ENCODE peak calls at places on chromosomes 12 and 14, in four cellular contexts. Y is GM12878, R is brain microvascular endothelial cell, F is prostate gland. J is an unnamed sample.

GRCh38 chr12:67525500-67525884 is 123.1 kb upstream of the DYRK2 start:
- DNase-seq in Y (no peak), R (no peak), F (no peak), J (no peak)

GRCh38 chr12:50055831-50056628 is 1.4 kb upstream of the ASIC1 start:
- DNase-seq in Y (no peak), R (no peak), F (peak; percentile 20), J (no peak)

GRCh38 chr12:66467932-66468331 is 165.6 kb downstream of the HELB start:
- DNase-seq in Y (no peak), R (no peak), F (no peak), J (no peak)

GRCh38 chr12:1306096-1306495 is 288.3 kb downstream of the FBXL14 start:
- DNase-seq in Y (no peak), R (no peak), F (no peak), J (no peak)

GRCh38 chr14:22614240-22614799 is 16.2 kb downstream of the ABHD4 start:
- DNase-seq in Y (no peak), R (peak; percentile 94), F (peak; percentile 50), J (peak; percentile 98)

GRCh38 chr12:111757361-111758119 is 9.2 kb upstream of the ALDH2 start:
- DNase-seq in Y (no peak), R (peak; percentile 33), F (peak; percentile 61), J (no peak)

GRCh38 chr12:54195736-54196347 is 7.1 kb upstream of the SMUG1 start:
- DNase-seq in Y (no peak), R (peak; percentile 73), F (no peak), J (peak; percentile 34)

GRCh38 chr12:42086021-42086420 is 58.7 kb downstream of the GXYLT1 start:
- DNase-seq in Y (no peak), R (no peak), F (no peak), J (peak; percentile 59)

GRCh38 chr12:73321776-73322175 is 1049.6 kb downstream of the TRHDE start:
- DNase-seq in Y (no peak), R (no peak), F (no peak), J (no peak)

GRCh38 chr14:20606190-20606901 is 15.2 kb upstream of the RNASE12 start:
- DNase-seq in Y (no peak), R (peak; percentile 53), F (peak; percentile 26), J (no peak)

GRCh38 chr14:38290601-38291190 is 34.8 kb upstream of the CLEC14A start:
- DNase-seq in Y (no peak), R (peak; percentile 78), F (no peak), J (peak; percentile 87)

GRCh38 chr14:74064883-74065282 is 19.4 kb downstream of the ALDH6A1 start:
- DNase-seq in Y (no peak), R (no peak), F (no peak), J (no peak)

GRCh38 chr14:24188251-24189058 is at the start of gene IPO4:
- DNase-seq in Y (peak; percentile 88), R (peak; percentile 95), F (peak; percentile 95), J (peak; percentile 92)

GRCh38 chr12:111803038-111803626 is 36.4 kb downstream of the ALDH2 start:
- DNase-seq in Y (no peak), R (no peak), F (no peak), J (no peak)

GRCh38 chr14:78836777-78837176 is 666.6 kb downstream of the NRXN3 start:
- DNase-seq in Y (peak; percentile 17), R (peak; percentile 51), F (peak; percentile 22), J (peak; percentile 37)

GRCh38 chr14:64518229-64518628 is 13.7 kb downstream of the ZBTB1 start:
- DNase-seq in Y (no peak), R (no peak), F (no peak), J (no peak)

GRCh38 chr12:129186952-129187351 is 333.7 kb downstream of the GLT1D1 start:
- DNase-seq in Y (no peak), R (no peak), F (no peak), J (no peak)

GRCh38 chr14:68623307-68623706 is 169.6 kb downstream of the ZFP36L1 start:
- DNase-seq in Y (no peak), R (no peak), F (no peak), J (no peak)

GRCh38 chr12:5557906-5558305 is 126.0 kb downstream of the NTF3 start:
- DNase-seq in Y (no peak), R (no peak), F (no peak), J (no peak)

GRCh38 chr12:29582677-29583076 is 85.2 kb upstream of the OVCH1 start:
- DNase-seq in Y (no peak), R (no peak), F (peak; percentile 22), J (no peak)

GRCh38 chr14:30395065-30395464 is 163.9 kb upstream of the G2E3 start:
- DNase-seq in Y (no peak), R (no peak), F (no peak), J (no peak)

GRCh38 chr12:117733292-117733805 is 235.4 kb downstream of the KSR2 start:
- DNase-seq in Y (no peak), R (no peak), F (no peak), J (no peak)

GRCh38 chr14:75120546-75121291 is 6.1 kb downstream of the NEK9 start:
- DNase-seq in Y (no peak), R (no peak), F (no peak), J (no peak)

GRCh38 chr14:103155013-103155412 is 31.8 kb downstream of the TNFAIP2 start:
- DNase-seq in Y (no peak), R (no peak), F (no peak), J (peak; percentile 63)

GRCh38 chr12:28563286-28563685 is 373.0 kb downstream of the CCDC91 start:
- DNase-seq in Y (no peak), R (no peak), F (no peak), J (no peak)

GRCh38 chr12:110245278-110245868 is 35.7 kb upstream of the ATP2A2 start:
- DNase-seq in Y (no peak), R (no peak), F (no peak), J (no peak)

GRCh38 chr14:97977711-97978261 is 1180.6 kb downstream of the VRK1 start:
- DNase-seq in Y (no peak), R (no peak), F (peak; percentile 74), J (peak; percentile 74)

GRCh38 chr14:77612011-77612620 is 4.3 kb downstream of the SPTLC2 start:
- DNase-seq in Y (no peak), R (no peak), F (no peak), J (no peak)

GRCh38 chr12:80320121-80320678 is 123.8 kb upstream of the PTPRQ start:
- DNase-seq in Y (no peak), R (no peak), F (no peak), J (no peak)

GRCh38 chr12:70661762-70662161 is 24.5 kb upstream of the PTPRB start:
- DNase-seq in Y (no peak), R (peak; percentile 81), F (no peak), J (peak; percentile 60)

GRCh38 chr14:77832301-77832700 is 32.4 kb downstream of the ADCK1 start:
- DNase-seq in Y (no peak), R (no peak), F (no peak), J (no peak)

GRCh38 chr12:121536058-121536928 is 44.5 kb downstream of the KDM2B start:
- DNase-seq in Y (no peak), R (peak; percentile 87), F (peak; percentile 62), J (peak; percentile 56)

GRCh38 chr14:75223664-75224154 is 47.3 kb upstream of the TMED10 start:
- DNase-seq in Y (peak; percentile 75), R (no peak), F (no peak), J (peak; percentile 46)

GRCh38 chr14:76917759-76918175 is 91.6 kb downstream of the LRRC74A start:
- DNase-seq in Y (no peak), R (no peak), F (peak; percentile 85), J (no peak)

GRCh38 chr12:121611306-121611705 is 15.0 kb upstream of the ORAI1 start:
- DNase-seq in Y (no peak), R (no peak), F (no peak), J (no peak)

GRCh38 chr12:62519043-62519442 is 52.4 kb downstream of the MON2 start:
- DNase-seq in Y (no peak), R (no peak), F (no peak), J (no peak)

DNA sequence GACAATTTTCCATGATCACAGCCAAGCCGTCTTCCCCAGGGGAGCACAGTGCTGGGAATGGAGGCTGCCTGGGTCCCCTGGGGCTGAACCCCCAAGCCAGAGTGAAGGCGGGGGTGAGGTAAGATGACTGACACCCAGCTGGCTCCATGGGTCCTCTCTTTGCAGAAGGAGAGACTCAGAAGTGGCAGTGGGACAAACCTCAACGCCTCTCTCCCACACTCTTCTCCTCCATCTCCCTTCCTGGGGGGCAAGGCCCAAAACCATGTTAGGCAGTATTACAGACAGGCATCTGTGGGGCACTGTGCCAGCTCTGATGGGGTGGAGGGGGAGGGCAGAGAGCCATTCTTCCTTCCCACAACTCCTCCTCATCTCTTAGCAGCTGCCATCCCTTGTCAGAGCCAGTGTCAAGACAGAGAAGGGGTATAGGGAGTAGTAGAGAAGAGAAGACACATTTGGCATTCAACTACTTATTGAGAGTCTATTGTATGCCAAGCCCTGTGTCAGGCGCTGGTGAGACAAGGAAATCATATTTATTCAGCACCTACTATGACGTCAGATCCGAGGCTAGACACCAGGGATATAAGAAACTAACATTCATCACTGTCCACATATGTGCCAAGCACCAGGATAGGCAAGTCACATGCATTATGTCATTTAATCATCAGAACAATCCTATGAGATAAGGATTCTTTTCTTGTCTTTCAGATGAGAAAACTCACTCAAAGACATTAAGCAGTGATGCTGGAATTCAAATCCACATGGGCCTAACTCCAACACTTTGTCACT is 3.5 kb downstream of the ITGA7 start:
- DNase-seq in Y (no peak), R (no peak), F (no peak), J (no peak)
- H3K4me3 ChIP-seq in Y (no peak overlapping the region), R (no peak overlapping the region), F (no peak overlapping the region), J (no peak overlapping the region)

GRCh38 chr14:80211143-80212024 is at the start of gene DIO2:
- DNase-seq in Y (no peak), R (no peak), F (no peak), J (no peak)
- H3K4me3 ChIP-seq in Y (no peak within 1 kb of the TSS), R (peak within 1 kb of the TSS; percentile 31), F (peak within 1 kb of the TSS; percentile 10), J (peak within 1 kb of the TSS; percentile 84)

GRCh38 chr12:8950287-8950574 is 786 bp upstream of the M6PR start:
- DNase-seq in Y (no peak), R (no peak), F (no peak), J (no peak)

GRCh38 chr12:8947737-8948136 is 1.7 kb downstream of the M6PR start:
- DNase-seq in Y (no peak), R (no peak), F (no peak), J (no peak)

GRCh38 chr12:8948711-8949524 is 527 bp downstream of the M6PR start:
- DNase-seq in Y (no peak), R (peak; percentile 24), F (no peak), J (no peak)

GRCh38 chr12:8950702-8951478 is 1.4 kb upstream of the M6PR start:
- DNase-seq in Y (no peak), R (no peak), F (no peak), J (no peak)

GRCh38 chr12:8949525-8950286 is at the start of gene M6PR:
- DNase-seq in Y (peak; percentile 94), R (peak; percentile 92), F (peak; percentile 92), J (peak; percentile 91)
- H3K4me3 ChIP-seq in Y (peak within 1 kb of the TSS; percentile 86), R (peak within 1 kb of the TSS; percentile 93), F (peak within 1 kb of the TSS; percentile 70), J (peak within 1 kb of the TSS; percentile 97)

GRCh38 chr12:100716949-100717732 is 77.4 kb upstream of the ANO4 start:
- DNase-seq in Y (no peak), R (no peak), F (no peak), J (no peak)
- H3K4me3 ChIP-seq in Y (no peak overlapping the region), R (peak overlapping the region; percentile 50), F (peak overlapping the region; percentile 25), J (peak overlapping the region; percentile 40)

DNA sequence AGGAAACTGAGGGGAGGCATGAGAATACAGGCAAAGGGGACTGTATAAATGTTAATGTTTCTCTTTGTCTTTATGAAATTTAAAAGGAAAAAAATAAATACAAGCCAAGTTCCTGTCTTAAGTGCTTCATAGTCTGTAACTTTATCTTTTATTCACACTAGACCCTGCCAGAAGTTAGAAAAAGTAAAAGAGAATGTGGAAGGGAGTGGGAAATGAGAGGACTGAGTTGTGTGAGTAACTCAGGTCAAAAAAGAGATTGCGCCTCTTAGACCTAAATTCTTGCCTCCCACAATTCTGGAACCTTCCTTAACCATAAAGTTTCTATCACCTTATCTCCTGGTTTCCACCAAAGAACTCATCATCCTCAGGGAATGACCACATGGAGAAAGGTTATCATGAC is 141.1 kb downstream of the KICS2 start:
- DNase-seq in Y (no peak), R (no peak), F (no peak), J (no peak)
- H3K4me3 ChIP-seq in Y (no peak overlapping the region), R (no peak overlapping the region), F (no peak overlapping the region), J (no peak overlapping the region)